ENCODE peak calls at places on chromosomes 5 and 9, in five cellular contexts. One of them, this sample, is unnamed.

GRCh38 chr5:73117088-73117755 is 3.2 kb upstream of the TMEM171 start:
- DNase-seq in neuronal stem cell: no peak
- DNase-seq in trophoblast cell: no peak
- DNase-seq in fibroblast of lung: no peak
- DNase-seq in PC-3: no peak
- DNase-seq in this sample: no peak

GRCh38 chr9:95175523-95175922 is 142.0 kb downstream of the FANCC start:
- DNase-seq in neuronal stem cell: no peak
- DNase-seq in trophoblast cell: no peak
- DNase-seq in fibroblast of lung: no peak
- DNase-seq in PC-3: no peak
- DNase-seq in this sample: no peak

GRCh38 chr5:82467006-82467561 is 188.9 kb upstream of the RPS23 start:
- DNase-seq in neuronal stem cell: no peak
- DNase-seq in trophoblast cell: no peak
- DNase-seq in fibroblast of lung: no peak
- DNase-seq in PC-3: no peak
- DNase-seq in this sample: peak; percentile 70

GRCh38 chr5:172370237-172370640 is 84.1 kb downstream of the SH3PXD2B start:
- DNase-seq in neuronal stem cell: no peak
- DNase-seq in trophoblast cell: no peak
- DNase-seq in fibroblast of lung: no peak
- DNase-seq in PC-3: no peak
- DNase-seq in this sample: no peak

GRCh38 chr5:95697781-95698681 is 15.2 kb upstream of the SPATA9 start:
- DNase-seq in neuronal stem cell: no peak
- DNase-seq in trophoblast cell: peak; percentile 98
- DNase-seq in fibroblast of lung: no peak
- DNase-seq in PC-3: peak; percentile 40
- DNase-seq in this sample: peak; percentile 8

GRCh38 chr9:114792396-114792795 is 13.4 kb downstream of the TNFSF15 start:
- DNase-seq in neuronal stem cell: no peak
- DNase-seq in trophoblast cell: peak; percentile 7
- DNase-seq in fibroblast of lung: no peak
- DNase-seq in PC-3: no peak
- DNase-seq in this sample: no peak

GRCh38 chr9:84788803-84789462 is 119.4 kb downstream of the NTRK2 start:
- DNase-seq in neuronal stem cell: no peak
- DNase-seq in trophoblast cell: peak; percentile 50
- DNase-seq in fibroblast of lung: no peak
- DNase-seq in PC-3: no peak
- DNase-seq in this sample: no peak

GRCh38 chr9:19720374-19720773 is 68.5 kb downstream of the SLC24A2 start:
- DNase-seq in neuronal stem cell: peak; percentile 73
- DNase-seq in trophoblast cell: peak; percentile 65
- DNase-seq in fibroblast of lung: peak; percentile 13
- DNase-seq in PC-3: peak; percentile 42
- DNase-seq in this sample: peak; percentile 50

GRCh38 chr9:129875687-129876395 is 40.6 kb downstream of the USP20 start:
- DNase-seq in neuronal stem cell: no peak
- DNase-seq in trophoblast cell: no peak
- DNase-seq in fibroblast of lung: no peak
- DNase-seq in PC-3: no peak
- DNase-seq in this sample: no peak

GRCh38 chr9:136665111-136665703 is 2.5 kb downstream of the EGFL7 start:
- DNase-seq in neuronal stem cell: peak; percentile 35
- DNase-seq in trophoblast cell: no peak
- DNase-seq in fibroblast of lung: peak; percentile 8
- DNase-seq in PC-3: no peak
- DNase-seq in this sample: peak; percentile 49

GRCh38 chr5:2166979-2167377 is 284.3 kb upstream of the IRX4 start:
- DNase-seq in neuronal stem cell: no peak
- DNase-seq in trophoblast cell: no peak
- DNase-seq in fibroblast of lung: no peak
- DNase-seq in PC-3: no peak
- DNase-seq in this sample: no peak

GRCh38 chr5:173454764-173455598 is 126.8 kb upstream of the STC2 start:
- DNase-seq in neuronal stem cell: no peak
- DNase-seq in trophoblast cell: peak; percentile 82
- DNase-seq in fibroblast of lung: peak; percentile 99
- DNase-seq in PC-3: peak; percentile 99
- DNase-seq in this sample: peak; percentile 98

GRCh38 chr5:78927657-78928282 is 57.3 kb downstream of the ARSB start:
- DNase-seq in neuronal stem cell: peak; percentile 61
- DNase-seq in trophoblast cell: no peak
- DNase-seq in fibroblast of lung: peak; percentile 88
- DNase-seq in PC-3: peak; percentile 36
- DNase-seq in this sample: peak; percentile 58

GRCh38 chr9:33222031-33222430 is 17.9 kb upstream of the SPINK4 start:
- DNase-seq in neuronal stem cell: no peak
- DNase-seq in trophoblast cell: no peak
- DNase-seq in fibroblast of lung: no peak
- DNase-seq in PC-3: peak; percentile 40
- DNase-seq in this sample: no peak

GRCh38 chr5:93163010-93163663 is 417.9 kb downstream of the NR2F1-AS1 start:
- DNase-seq in neuronal stem cell: no peak
- DNase-seq in trophoblast cell: peak; percentile 75
- DNase-seq in fibroblast of lung: peak; percentile 97
- DNase-seq in PC-3: peak; percentile 96
- DNase-seq in this sample: peak; percentile 88

GRCh38 chr9:102728946-102729345 is 266.2 kb upstream of the CYLC2 start:
- DNase-seq in neuronal stem cell: no peak
- DNase-seq in trophoblast cell: no peak
- DNase-seq in fibroblast of lung: no peak
- DNase-seq in PC-3: no peak
- DNase-seq in this sample: no peak

GRCh38 chr9:71485306-71485705 is 283.0 kb downstream of the CEMIP2 start:
- DNase-seq in neuronal stem cell: no peak
- DNase-seq in trophoblast cell: no peak
- DNase-seq in fibroblast of lung: no peak
- DNase-seq in PC-3: no peak
- DNase-seq in this sample: no peak

GRCh38 chr5:176144508-176144907 is 93.7 kb upstream of the SIMC1 start:
- DNase-seq in neuronal stem cell: no peak
- DNase-seq in trophoblast cell: no peak
- DNase-seq in fibroblast of lung: no peak
- DNase-seq in PC-3: no peak
- DNase-seq in this sample: no peak

GRCh38 chr9:99825158-99826046 is 3.7 kb downstream of the NR4A3 start:
- DNase-seq in neuronal stem cell: no peak
- DNase-seq in trophoblast cell: no peak
- DNase-seq in fibroblast of lung: no peak
- DNase-seq in PC-3: no peak
- DNase-seq in this sample: no peak

GRCh38 chr9:121393318-121393717 is 23.3 kb upstream of the STOM start:
- DNase-seq in neuronal stem cell: no peak
- DNase-seq in trophoblast cell: no peak
- DNase-seq in fibroblast of lung: peak; percentile 22
- DNase-seq in PC-3: peak; percentile 41
- DNase-seq in this sample: peak; percentile 36
- H3K4me2 ChIP-seq in neuronal stem cell: no peak overlapping the region
- H3K4me2 ChIP-seq in trophoblast cell: no peak overlapping the region
- H3K4me2 ChIP-seq in fibroblast of lung: no peak overlapping the region
- H3K4me2 ChIP-seq in PC-3: no peak overlapping the region
- H3K4me2 ChIP-seq in this sample: no peak overlapping the region

GRCh38 chr9:112049834-112050516 is 125.1 kb downstream of the SUSD1 start:
- DNase-seq in neuronal stem cell: no peak
- DNase-seq in trophoblast cell: no peak
- DNase-seq in fibroblast of lung: peak; percentile 75
- DNase-seq in PC-3: no peak
- DNase-seq in this sample: peak; percentile 62
- H3K27me3 ChIP-seq in neuronal stem cell: no peaks in the 10 kb centered on the region
- H3K27me3 ChIP-seq in trophoblast cell: no peaks in the 10 kb centered on the region
- H3K27me3 ChIP-seq in fibroblast of lung: no peaks in the 10 kb centered on the region
- H3K27me3 ChIP-seq in PC-3: no peaks in the 10 kb centered on the region
- H3K27me3 ChIP-seq in this sample: no peaks in the 10 kb centered on the region

DNA sequence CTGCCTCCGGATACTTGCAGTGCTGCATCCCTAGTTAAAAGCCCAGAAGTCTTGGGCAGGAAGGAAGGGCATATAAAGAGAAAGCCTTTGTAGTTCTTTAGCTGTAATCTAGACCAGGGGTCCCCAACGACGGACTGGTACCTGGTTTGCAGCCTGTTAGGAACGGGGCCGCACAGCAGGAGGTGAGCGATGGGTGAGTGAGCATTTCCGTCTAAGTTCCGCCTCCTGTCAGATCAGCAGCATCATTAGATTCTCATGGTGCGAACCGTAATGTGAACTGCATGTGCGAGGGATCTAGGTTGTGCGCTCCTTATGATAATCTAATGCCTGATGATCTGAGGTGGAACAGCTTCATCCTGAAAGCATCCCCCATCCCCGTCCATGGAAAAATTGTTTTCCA is 1.6 kb upstream of the SMIM15 start:
- DNase-seq in neuronal stem cell: no peak
- DNase-seq in trophoblast cell: no peak
- DNase-seq in fibroblast of lung: no peak
- DNase-seq in PC-3: no peak
- DNase-seq in this sample: no peak
- H3K4me2 ChIP-seq in neuronal stem cell: no peak overlapping the region
- H3K4me2 ChIP-seq in trophoblast cell: no peak overlapping the region
- H3K4me2 ChIP-seq in fibroblast of lung: peak overlapping the region; percentile 92
- H3K4me2 ChIP-seq in PC-3: peak overlapping the region; percentile 76
- H3K4me2 ChIP-seq in this sample: no peak overlapping the region

DNA sequence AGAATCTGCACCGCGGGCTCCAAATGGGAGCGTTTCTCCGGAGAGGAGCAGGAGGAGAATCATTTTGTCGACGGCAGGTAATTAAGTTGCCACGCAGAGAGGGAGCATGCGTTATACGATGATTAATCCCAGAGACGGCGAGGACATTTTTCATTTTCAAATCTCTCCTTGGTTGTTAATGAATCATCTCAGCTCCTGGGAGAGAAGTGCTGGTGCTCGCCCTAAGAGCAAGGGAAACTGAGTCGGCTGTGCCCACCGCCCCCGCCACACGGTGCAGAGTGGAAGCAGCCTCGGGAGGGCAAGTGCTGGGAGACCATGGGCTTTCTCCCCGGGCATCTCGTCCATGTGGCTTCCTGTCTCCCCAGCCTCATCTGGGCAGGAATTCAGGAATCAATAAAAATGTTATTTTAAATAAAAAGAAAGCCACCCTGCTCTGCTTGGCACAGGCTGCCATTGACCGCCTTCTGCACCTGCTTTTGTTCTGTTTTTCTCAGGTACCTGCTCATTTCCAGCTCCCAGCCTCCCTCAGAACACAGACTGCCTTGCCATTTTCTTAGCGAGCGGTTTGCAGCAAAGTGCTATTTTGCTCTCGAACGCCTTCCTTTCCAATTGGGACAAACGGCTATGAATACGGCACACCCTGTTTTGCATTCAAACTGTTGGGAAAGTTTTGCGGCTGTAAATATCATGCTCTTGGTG is 24.9 kb upstream of the FCN1 start:
- DNase-seq in neuronal stem cell: no peak
- DNase-seq in trophoblast cell: no peak
- DNase-seq in fibroblast of lung: peak; percentile 6
- DNase-seq in PC-3: no peak
- DNase-seq in this sample: peak; percentile 54
- H3K27me3 ChIP-seq in neuronal stem cell: no peaks in the 10 kb centered on the region
- H3K27me3 ChIP-seq in trophoblast cell: no peaks in the 10 kb centered on the region
- H3K27me3 ChIP-seq in fibroblast of lung: no peaks in the 10 kb centered on the region
- H3K27me3 ChIP-seq in PC-3: peaks cover 15% of the 10 kb centered on the region
- H3K27me3 ChIP-seq in this sample: peaks cover 32% of the 10 kb centered on the region

DNA sequence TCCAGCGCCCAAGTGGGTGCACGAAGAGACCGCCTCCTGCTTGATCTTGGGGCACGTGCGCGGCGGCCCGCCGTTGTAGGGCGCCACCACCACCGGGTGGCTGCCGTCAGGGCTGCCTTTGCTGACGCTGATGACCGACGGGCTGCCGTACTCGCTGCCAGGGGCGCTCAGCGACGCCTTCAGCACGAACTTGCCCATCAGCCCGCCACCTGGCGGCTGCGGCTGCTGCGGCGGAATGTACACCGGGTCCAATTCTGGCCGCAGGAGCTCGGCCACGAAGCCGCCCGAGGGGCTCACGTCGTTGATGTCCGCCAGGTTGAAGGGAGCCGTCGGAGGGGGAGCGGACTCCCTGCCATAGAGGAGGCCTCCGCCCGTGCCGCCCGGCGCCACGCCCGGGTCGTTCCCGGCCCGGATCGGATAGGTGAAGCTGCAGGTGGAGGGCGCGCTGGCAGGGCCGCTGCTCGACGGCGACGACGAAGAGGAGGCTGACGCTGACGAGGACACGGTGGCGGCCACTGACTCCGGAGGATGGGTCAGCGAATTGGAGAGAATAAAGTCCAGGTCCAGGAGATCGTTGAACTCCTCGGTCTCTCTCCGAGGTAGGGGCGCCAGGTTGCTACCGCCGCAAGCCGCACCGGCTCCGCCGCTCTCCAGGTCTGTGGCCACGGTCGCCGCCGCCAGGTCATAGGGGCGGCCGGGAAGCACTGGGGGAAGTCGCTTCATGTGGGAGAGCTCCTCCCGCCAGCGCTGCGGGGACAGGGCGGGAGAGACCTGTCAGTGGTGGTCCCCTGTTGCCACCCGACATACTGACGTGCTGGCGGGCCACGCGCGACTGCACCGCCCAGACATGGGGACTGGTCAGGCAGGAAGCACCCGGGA is 1.8 kb downstream of the KLF4 start:
- DNase-seq in neuronal stem cell: peak; percentile 69
- DNase-seq in trophoblast cell: peak; percentile 64
- DNase-seq in fibroblast of lung: peak; percentile 51
- DNase-seq in PC-3: peak; percentile 79
- DNase-seq in this sample: peak; percentile 82
- H3K4me2 ChIP-seq in neuronal stem cell: peak overlapping the region; percentile 95
- H3K4me2 ChIP-seq in trophoblast cell: peak overlapping the region; percentile 87
- H3K4me2 ChIP-seq in fibroblast of lung: peak overlapping the region; percentile 86
- H3K4me2 ChIP-seq in PC-3: peak overlapping the region; percentile 95
- H3K4me2 ChIP-seq in this sample: peak overlapping the region; percentile 94

GRCh38 chr5:56047448-56047847 is 52.7 kb upstream of the IL6ST start:
- DNase-seq in neuronal stem cell: no peak
- DNase-seq in trophoblast cell: no peak
- DNase-seq in fibroblast of lung: no peak
- DNase-seq in PC-3: no peak
- DNase-seq in this sample: no peak
- H3K27me3 ChIP-seq in neuronal stem cell: no peaks in the 10 kb centered on the region
- H3K27me3 ChIP-seq in trophoblast cell: no peaks in the 10 kb centered on the region
- H3K27me3 ChIP-seq in fibroblast of lung: no peaks in the 10 kb centered on the region
- H3K27me3 ChIP-seq in PC-3: no peaks in the 10 kb centered on the region
- H3K27me3 ChIP-seq in this sample: no peaks in the 10 kb centered on the region

DNA sequence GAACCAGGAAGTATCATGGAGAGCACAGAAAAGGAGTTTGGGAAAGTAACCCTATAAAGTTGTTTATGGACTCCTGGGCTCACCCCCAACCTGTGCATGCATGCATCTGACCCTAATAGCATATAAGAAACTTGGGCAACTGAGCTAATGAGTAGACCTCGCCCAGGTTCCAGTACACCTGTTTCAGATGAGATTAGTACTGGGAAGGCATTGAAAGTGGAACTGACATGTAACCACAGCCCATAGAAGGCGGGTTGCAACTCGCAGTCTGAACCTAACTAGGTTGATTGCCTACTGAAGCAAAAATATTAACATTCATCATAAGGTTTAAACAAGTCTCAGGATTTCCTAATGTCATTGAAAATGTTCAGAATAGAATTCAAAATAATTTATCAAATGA is 87.0 kb downstream of the WNK2 start:
- DNase-seq in neuronal stem cell: no peak
- DNase-seq in trophoblast cell: no peak
- DNase-seq in fibroblast of lung: no peak
- DNase-seq in PC-3: no peak
- DNase-seq in this sample: no peak
- H3K4me2 ChIP-seq in neuronal stem cell: no peak overlapping the region
- H3K4me2 ChIP-seq in trophoblast cell: no peak overlapping the region
- H3K4me2 ChIP-seq in fibroblast of lung: no peak overlapping the region
- H3K4me2 ChIP-seq in PC-3: no peak overlapping the region
- H3K4me2 ChIP-seq in this sample: no peak overlapping the region

This sample was measured in GM23248.